ENCODE peak calls at places on chromosomes 13 and 19, in eight cellular contexts. D is cardiac muscle cell, O is lower lobe of right lung, P is A549, F is thoracic aorta, Y is colonic mucosa, R is PC-9, S is GM23248. N is an unnamed sample.

GRCh38 chr13:76647550-76647949 is 238.7 kb downstream of the KCTD12 start:
- DNase-seq in S (peak), P (no peak), F (no peak), R (no peak), Y (no peak), O (no peak), D (no peak), N (no peak)

GRCh38 chr13:44172411-44172810 is 201.2 kb upstream of the SERP2 start:
- DNase-seq in P (no peak), Y (no peak), O (no peak), F (no peak), R (no peak), D (no peak), S (no peak), N (no peak)

GRCh38 chr13:37492741-37493514 is 105.6 kb downstream of the POSTN start:
- DNase-seq in R (no peak), O (no peak), F (no peak), P (no peak), S (peak), Y (no peak), D (peak), N (no peak)

GRCh38 chr13:44117351-44117750 is 237.6 kb downstream of the LACC1 start:
- DNase-seq in Y (no peak), D (no peak), F (no peak), R (no peak), P (no peak), O (no peak), S (peak), N (no peak)

GRCh38 chr13:101291647-101292515 is 124.4 kb downstream of the NALCN start:
- DNase-seq in Y (no peak), D (no peak), P (no peak), O (no peak), R (no peak), F (no peak), S (no peak), N (no peak)

GRCh38 chr13:36288794-36289391 is 8.7 kb downstream of the CCDC169 start:
- DNase-seq in D (peak), O (no peak), F (no peak), Y (no peak), P (no peak), R (no peak), S (no peak), N (no peak)

GRCh38 chr13:36818483-36819063 is 449 bp upstream of the RFXAP start:
- DNase-seq in S (no peak), F (no peak), D (no peak), P (no peak), Y (no peak), O (no peak), R (no peak), N (no peak)

GRCh38 chr19:41903161-41903953 is 20.4 kb downstream of the ARHGEF1 start:
- DNase-seq in P (no peak), F (no peak), S (no peak), R (no peak), O (no peak), Y (no peak), D (no peak), N (no peak)

GRCh38 chr13:113920606-113921306 is 53.1 kb downstream of the C13orf46 start:
- DNase-seq in D (no peak), R (no peak), S (no peak), F (no peak), O (no peak), Y (no peak), P (no peak), N (no peak)

GRCh38 chr19:22526661-22527272 is 104.6 kb upstream of the ZNF98 start:
- DNase-seq in S (no peak), P (no peak), D (no peak), Y (no peak), O (no peak), F (no peak), R (no peak), N (no peak)

GRCh38 chr13:110109140-110109783 is 197.7 kb downstream of the COL4A1 start:
- DNase-seq in D (no peak), F (no peak), R (no peak), O (no peak), P (no peak), S (no peak), Y (no peak), N (no peak)
- H3K27ac ChIP-seq in D (no peak), F (no peak), R (peak), O (no peak), P (peak), S (peak), Y (no peak), N (no peak)

GRCh38 chr13:39189778-39190177 is 151.5 kb downstream of the NHLRC3 start:
- DNase-seq in D (no peak), F (no peak), P (no peak), S (no peak), R (no peak), O (no peak), Y (no peak), N (no peak)

GRCh38 chr13:39185326-39185725 is 147.1 kb downstream of the NHLRC3 start:
- DNase-seq in F (no peak), R (no peak), D (no peak), Y (no peak), O (no peak), S (peak), P (no peak), N (no peak)

DNA sequence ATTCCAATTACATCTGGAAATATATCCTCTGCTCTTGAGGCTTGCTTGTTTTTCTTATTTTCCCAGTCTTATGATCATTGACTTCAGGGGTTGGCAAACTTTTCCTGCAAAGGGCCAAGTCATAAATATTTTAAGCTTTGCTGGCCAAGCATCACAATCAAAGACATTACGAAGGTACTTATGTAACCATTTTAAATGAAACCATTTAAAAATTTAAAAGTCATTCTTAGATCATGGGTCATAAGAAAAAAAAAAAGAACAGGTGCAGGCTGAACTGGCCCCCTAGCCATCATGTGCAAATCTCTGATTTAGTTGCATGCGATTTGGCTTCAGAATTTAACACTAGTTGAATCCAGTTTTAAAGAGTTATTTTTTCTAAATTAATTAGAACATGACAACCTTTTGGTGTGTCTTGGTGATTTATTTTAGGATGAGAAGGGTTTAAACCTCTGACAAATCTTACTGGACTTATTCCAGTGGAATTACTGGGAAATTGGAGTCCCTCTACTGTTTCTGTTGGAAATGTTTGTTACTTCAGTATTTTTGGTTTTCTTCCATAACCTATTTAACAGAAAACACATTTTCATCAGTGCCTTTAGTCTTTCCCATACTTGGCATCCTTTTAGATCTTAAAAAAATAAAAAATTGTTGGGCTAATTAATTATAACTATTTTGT is 148.1 kb downstream of the NHLRC3 start:
- DNase-seq in O (no peak), S (no peak), P (no peak), R (no peak), F (no peak), Y (no peak), D (no peak), N (no peak)
- H3K27ac ChIP-seq in O (no peak), S (no peak), P (no peak), R (no peak), F (peak), Y (no peak), D (no peak), N (no peak)

GRCh38 chr13:19982447-19983043 is 24.0 kb downstream of the ZMYM2 start:
- DNase-seq in D (no peak), S (no peak), Y (no peak), R (no peak), P (no peak), F (no peak), O (no peak), N (no peak)
- H3K27ac ChIP-seq in D (peak), S (no peak), Y (no peak), R (no peak), P (no peak), F (no peak), O (no peak), N (no peak)

DNA sequence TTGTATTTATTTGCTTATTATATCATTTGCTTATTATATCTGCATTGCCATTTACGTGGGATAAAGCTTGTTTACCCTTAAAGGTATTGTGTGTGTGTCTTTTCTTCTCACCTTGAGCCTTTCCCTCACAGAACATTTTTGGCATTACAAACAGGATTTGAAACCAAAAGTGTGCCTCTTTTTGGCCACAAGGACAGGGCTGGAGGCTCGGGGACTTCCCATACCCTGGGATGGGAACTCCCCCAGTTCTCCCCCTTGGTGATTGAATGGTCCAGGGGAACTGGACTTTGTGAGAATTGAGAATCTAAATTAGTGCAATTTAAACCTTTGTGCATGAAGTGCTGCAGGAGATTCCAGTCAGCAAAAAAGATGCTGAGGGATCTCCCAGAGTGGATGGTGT is 2.4 kb upstream of the ZNF506 start:
- DNase-seq in D (no peak), F (no peak), Y (no peak), S (no peak), P (no peak), R (no peak), O (no peak), N (no peak)
- H3K27ac ChIP-seq in D (no peak), F (no peak), Y (no peak), S (no peak), P (no peak), R (no peak), O (no peak), N (no peak)

DNA sequence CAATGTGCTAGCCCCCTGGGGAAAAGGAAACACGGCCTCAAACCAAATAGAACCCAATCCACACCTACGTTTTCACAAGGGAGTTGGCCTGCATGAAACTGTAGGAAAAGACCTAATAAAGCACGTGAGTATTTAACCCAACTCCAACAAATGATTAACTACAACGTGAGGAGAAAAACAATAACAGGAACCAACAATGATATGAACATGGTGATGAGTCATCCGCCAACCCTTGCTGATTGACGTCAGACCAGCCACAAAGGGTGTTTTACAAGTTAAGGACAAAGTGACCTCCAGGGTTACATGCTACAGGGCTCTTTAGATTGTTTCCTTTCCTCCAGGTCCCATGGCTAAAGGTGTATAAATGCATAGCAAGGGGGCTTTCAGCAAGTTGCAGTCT is 460.5 kb downstream of the COG6 start:
- DNase-seq in P (peak), S (peak), D (peak), O (no peak), Y (peak), R (peak), F (no peak), N (no peak)
- H3K27ac ChIP-seq in P (peak), S (peak), D (no peak), O (peak), Y (no peak), R (peak), F (peak), N (no peak)